ENCODE peak calls at places on chromosomes 7 and 10, in four cellular contexts. M is sigmoid colon, Z is Peyer's patch, S is stomach. L is an unnamed sample.

GRCh38 chr7:139942686-139943085 is 113.6 kb downstream of the TBXAS1 start:
- DNase-seq in M (no peak), Z (no peak), S (no peak), L (no peak)

GRCh38 chr7:22564511-22565045 is 64.6 kb upstream of the STEAP1B start:
- DNase-seq in M (no peak), Z (no peak), S (no peak), L (no peak)

GRCh38 chr7:114922652-114923402 is 933 bp downstream of the MDFIC start:
- DNase-seq in M (peak), Z (peak), S (peak), L (peak)

GRCh38 chr7:149161241-149161848 is 14.1 kb downstream of the ZNF398 start:
- DNase-seq in M (no peak), Z (no peak), S (no peak), L (no peak)

GRCh38 chr7:40899651-40900507 is 765.1 kb downstream of the SUGCT start:
- DNase-seq in M (peak), Z (no peak), S (no peak), L (no peak)

GRCh38 chr7:16914771-16915170 is 33.0 kb upstream of the AGR3 start:
- DNase-seq in M (no peak), Z (no peak), S (no peak), L (peak)

GRCh38 chr10:80199828-80200227 is 5.5 kb downstream of the ANXA11 start:
- DNase-seq in M (no peak), Z (no peak), S (peak), L (peak)

GRCh38 chr7:70884809-70885208 is 247.1 kb upstream of the GALNT17 start:
- DNase-seq in M (no peak), Z (no peak), S (no peak), L (no peak)

GRCh38 chr7:55054252-55054651 is 35.4 kb downstream of the EGFR start:
- DNase-seq in M (no peak), Z (no peak), S (no peak), L (no peak)

GRCh38 chr7:45658716-45659495 is 84.7 kb downstream of the ADCY1 start:
- DNase-seq in M (no peak), Z (no peak), S (peak), L (no peak)

GRCh38 chr10:131689486-131689885 is 211.3 kb upstream of the PPP2R2D start:
- DNase-seq in M (peak), Z (peak), S (no peak), L (no peak)

GRCh38 chr10:31582365-31583052 is 263.5 kb downstream of the ZEB1 start:
- DNase-seq in M (peak), Z (no peak), S (no peak), L (no peak)

GRCh38 chr10:36224431-36224985 is 582.4 kb upstream of the FZD8 start:
- DNase-seq in M (no peak), Z (no peak), S (no peak), L (no peak)

GRCh38 chr10:110305767-110306451 is 1.2 kb upstream of the SMNDC1 start:
- DNase-seq in M (no peak), Z (no peak), S (peak), L (peak)

GRCh38 chr10:121306159-121306673 is 292.0 kb downstream of the FGFR2 start:
- DNase-seq in M (no peak), Z (no peak), S (no peak), L (no peak)

GRCh38 chr10:60389413-60390009 is at the start of gene ANK3:
- DNase-seq in M (no peak), Z (no peak), S (no peak), L (no peak)

GRCh38 chr7:90409667-90410066 is 6.4 kb downstream of the CLDN12 start:
- DNase-seq in M (no peak), Z (no peak), S (no peak), L (peak)

GRCh38 chr10:76177945-76178344 is 746.5 kb downstream of the LRMDA start:
- DNase-seq in M (no peak), Z (no peak), S (no peak), L (no peak)

GRCh38 chr10:70619271-70620019 is 16.9 kb upstream of the PRF1 start:
- DNase-seq in M (no peak), Z (no peak), S (no peak), L (no peak)

GRCh38 chr7:132965951-132966350 is 115.9 kb downstream of the CHCHD3 start:
- DNase-seq in M (no peak), Z (no peak), S (no peak), L (no peak)

GRCh38 chr10:125001313-125002043 is 59.6 kb downstream of the ZRANB1 start:
- DNase-seq in M (peak), Z (no peak), S (peak), L (peak)

GRCh38 chr10:62231371-62231770 is 37.3 kb downstream of the RTKN2 start:
- DNase-seq in M (no peak), Z (no peak), S (no peak), L (no peak)

GRCh38 chr10:26567349-26567721 is 129.2 kb downstream of the APBB1IP start:
- DNase-seq in M (no peak), Z (no peak), S (no peak), L (no peak)

GRCh38 chr10:13331641-13332040 is 16.5 kb downstream of the SEPHS1 start:
- DNase-seq in M (no peak), Z (no peak), S (no peak), L (no peak)

GRCh38 chr7:114026486-114027089 is 107.8 kb upstream of the PPP1R3A start:
- DNase-seq in M (no peak), Z (no peak), S (no peak), L (no peak)

GRCh38 chr7:105270117-105270516 is 118.6 kb downstream of the SRPK2 start:
- DNase-seq in M (no peak), Z (no peak), S (no peak), L (no peak)
- TF ChIP-seq CTCF in M (no peak), Z (no peak), S (no peak), L (no peak)

GRCh38 chr10:102401735-102402511 is 6.4 kb downstream of the NFKB2 start:
- DNase-seq in M (peak), Z (no peak), S (no peak), L (no peak)
- TF ChIP-seq POLR2A in M (no peak), Z (no peak), S (no peak), L (no peak)

DNA sequence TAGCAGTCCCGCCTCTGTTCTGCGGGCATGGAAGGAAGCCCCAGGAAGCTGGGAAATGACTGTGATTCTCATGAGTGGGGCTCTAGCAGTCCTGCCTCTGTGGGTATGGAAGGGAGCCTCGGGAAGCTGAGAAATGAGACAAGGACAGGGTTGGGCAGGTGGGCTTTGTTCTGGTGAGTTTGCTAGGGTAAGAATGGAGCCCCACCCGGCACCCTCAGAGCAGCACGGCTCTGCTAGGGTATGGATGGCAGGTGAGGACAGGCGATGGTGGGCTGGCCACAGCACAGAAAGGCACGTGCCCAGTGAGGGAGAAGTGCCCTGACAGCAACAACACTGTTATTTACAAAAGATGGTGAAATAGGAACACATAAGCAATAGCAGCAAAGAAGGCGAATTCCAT is 39.6 kb downstream of the SVIL start:
- DNase-seq in M (no peak), Z (no peak), S (no peak), L (no peak)
- H3K27ac ChIP-seq in M (peak), Z (no peak), S (no peak), L (peak)

GRCh38 chr10:18140149-18140956 is at the start of gene CACNB2:
- DNase-seq in M (peak), Z (peak), S (no peak), L (peak)
- TF ChIP-seq CTCF in M (no peak), Z (no peak), S (no peak), L (no peak)

L was measured in transverse colon.